ENCODE peak calls at places on chromosomes 2 and 18, in seven cellular contexts. B is tibial nerve, S is transverse colon, C is fibroblast of the aortic adventitia, X is kidney epithelial cell, A is cardiac muscle cell, M is astrocyte of the cerebellum. W is an unnamed sample.

GRCh38 chr2:62660582-62661262 is 44.8 kb upstream of the EHBP1 start:
- DNase-seq in X (peak), S (no peak), B (no peak), M (peak), A (no peak), C (peak), W (peak)

GRCh38 chr18:10444314-10445006 is 10.0 kb upstream of the APCDD1 start:
- DNase-seq in S (no peak), A (no peak), M (no peak), C (no peak), X (no peak), B (no peak), W (no peak)

GRCh38 chr2:44897406-44897805 is 44.1 kb upstream of the SIX3 start:
- DNase-seq in S (no peak), A (no peak), X (no peak), C (no peak), M (no peak), B (no peak), W (no peak)

GRCh38 chr18:46437019-46437418 is 220.0 kb downstream of the LOXHD1 start:
- DNase-seq in B (no peak), X (no peak), A (no peak), S (no peak), C (no peak), M (no peak), W (no peak)

GRCh38 chr18:48376934-48377333 is 32.2 kb downstream of the ZBTB7C start:
- DNase-seq in A (no peak), M (no peak), S (no peak), B (no peak), C (no peak), X (no peak), W (no peak)

GRCh38 chr18:57813245-57813644 is 10.1 kb upstream of the ATP8B1 start:
- DNase-seq in X (peak), S (no peak), A (no peak), M (peak), B (no peak), C (peak), W (peak)

GRCh38 chr2:210389856-210390255 is 74.9 kb upstream of the MYL1 start:
- DNase-seq in S (no peak), C (no peak), X (no peak), A (no peak), M (no peak), B (no peak), W (no peak)

GRCh38 chr2:197212344-197213262 is 98.0 kb downstream of the ANKRD44 start:
- DNase-seq in C (peak), X (no peak), B (no peak), S (no peak), A (no peak), M (no peak), W (no peak)

GRCh38 chr2:148552675-148553331 is 91.7 kb upstream of the EPC2 start:
- DNase-seq in C (peak), A (no peak), X (no peak), B (no peak), S (no peak), M (no peak), W (no peak)

GRCh38 chr2:203498161-203498560 is 36.9 kb downstream of the RAPH1 start:
- DNase-seq in X (peak), S (no peak), B (no peak), A (no peak), C (peak), M (peak), W (peak)

GRCh38 chr2:218754201-218754600 is 27.7 kb upstream of the CYP27A1 start:
- DNase-seq in M (no peak), A (no peak), B (no peak), X (no peak), C (no peak), S (no peak), W (no peak)

GRCh38 chr2:220499281-220499680 is 871.9 kb downstream of the SLC4A3 start:
- DNase-seq in M (peak), S (no peak), B (no peak), A (peak), X (peak), C (peak), W (peak)

GRCh38 chr2:2567776-2568175 is 236.7 kb upstream of the MYT1L start:
- DNase-seq in C (no peak), S (no peak), B (no peak), M (no peak), X (no peak), A (no peak), W (no peak)

GRCh38 chr2:9240745-9241144 is 34.1 kb downstream of the ASAP2 start:
- DNase-seq in X (no peak), A (no peak), B (no peak), C (peak), M (no peak), S (no peak), W (no peak)

GRCh38 chr2:15894459-15895144 is 45.7 kb upstream of the MYCN start:
- DNase-seq in C (no peak), B (no peak), A (no peak), X (no peak), S (no peak), M (no peak), W (no peak)

GRCh38 chr2:37324536-37324785 is 172 bp downstream of the PRKD3 start:
- DNase-seq in S (peak), C (peak), X (no peak), B (peak), A (peak), M (no peak), W (no peak)

DNA sequence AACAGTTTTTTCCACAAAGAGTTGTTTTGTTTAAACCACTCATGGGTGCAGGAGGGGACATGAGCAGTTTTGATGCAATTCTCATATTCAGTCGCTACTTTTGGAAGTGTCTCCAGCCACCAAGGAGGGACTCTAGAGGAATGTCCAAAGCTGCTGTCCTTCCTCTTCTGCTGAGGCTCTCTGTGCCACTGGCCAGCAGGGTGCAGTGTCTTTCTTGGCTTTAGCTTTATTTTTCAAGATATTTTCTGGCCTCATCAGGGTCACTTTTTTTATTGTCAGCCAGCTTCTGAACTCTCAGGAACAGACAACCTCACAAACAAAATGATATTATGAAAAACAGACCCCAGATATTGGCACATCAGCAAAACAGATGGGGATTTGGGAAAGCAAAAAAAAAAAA is 289.3 kb upstream of the ZSWIM2 start:
- DNase-seq in S (peak), M (peak), A (peak), C (peak), B (no peak), X (no peak), W (no peak)
- TF ChIP-seq CTCF in S (peak), M (peak), A (peak), C (peak), B (no peak), X (peak), W (peak)

DNA sequence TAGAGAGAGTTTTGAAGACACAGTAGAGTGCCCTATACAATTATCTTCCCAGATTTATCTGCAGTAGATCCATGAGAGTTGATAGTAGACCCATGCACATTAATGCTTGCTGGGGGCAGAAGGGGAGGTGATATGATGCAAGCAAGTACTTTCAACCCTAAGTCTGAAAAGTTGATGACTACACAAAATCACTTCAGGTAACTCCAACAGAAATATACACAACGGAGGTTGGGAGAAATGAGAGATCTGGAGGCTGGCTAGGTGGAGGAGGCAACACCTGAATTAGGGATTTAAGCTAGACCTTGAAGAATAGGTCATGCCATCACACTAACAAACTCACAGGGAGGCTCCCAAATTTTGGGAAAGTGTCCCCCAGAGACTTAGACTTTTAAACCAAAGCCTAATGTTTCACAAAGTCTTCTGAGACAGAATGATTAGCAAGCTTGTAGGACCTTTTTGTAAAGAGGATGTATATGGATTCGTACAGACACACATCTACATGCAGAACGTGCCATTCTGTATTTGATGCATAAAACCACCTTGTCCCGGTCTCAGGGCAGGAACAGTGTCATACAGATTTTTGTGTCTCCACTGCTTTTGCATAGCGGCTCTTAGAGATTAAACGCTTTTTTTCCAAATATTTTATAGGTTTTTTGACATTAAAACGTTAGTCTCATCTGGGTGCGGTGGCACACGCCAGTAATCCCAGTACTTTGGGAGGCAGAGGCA is 937 bp upstream of the STAMBP start:
- DNase-seq in C (no peak), S (no peak), M (no peak), X (no peak), B (no peak), A (no peak), W (no peak)
- H3K4me3 ChIP-seq in C (peak), S (peak), M (no peak), X (no peak), B (peak), A (no peak), W (peak)

GRCh38 chr2:208999911-209000310 is 423.9 kb upstream of the MAP2 start:
- DNase-seq in A (no peak), M (no peak), S (peak), X (no peak), C (no peak), B (no peak), W (no peak)
- TF ChIP-seq CTCF in A (no peak), M (no peak), S (no peak), X (no peak), C (no peak), B (no peak), W (no peak)

GRCh38 chr18:79834834-79835233 is 37.1 kb downstream of the KCNG2 start:
- DNase-seq in C (no peak), A (no peak), X (no peak), B (no peak), M (no peak), S (no peak), W (no peak)
- H3K4me3 ChIP-seq in C (no peak), A (no peak), X (no peak), B (no peak), M (no peak), S (no peak), W (no peak)

GRCh38 chr2:199459286-199460100 is 1.8 kb upstream of the SATB2 start:
- DNase-seq in X (peak), B (peak), M (peak), C (peak), S (peak), A (peak), W (peak)
- TF ChIP-seq CTCF in X (no peak), B (peak), M (peak), C (no peak), S (no peak), A (peak), W (peak)

DNA sequence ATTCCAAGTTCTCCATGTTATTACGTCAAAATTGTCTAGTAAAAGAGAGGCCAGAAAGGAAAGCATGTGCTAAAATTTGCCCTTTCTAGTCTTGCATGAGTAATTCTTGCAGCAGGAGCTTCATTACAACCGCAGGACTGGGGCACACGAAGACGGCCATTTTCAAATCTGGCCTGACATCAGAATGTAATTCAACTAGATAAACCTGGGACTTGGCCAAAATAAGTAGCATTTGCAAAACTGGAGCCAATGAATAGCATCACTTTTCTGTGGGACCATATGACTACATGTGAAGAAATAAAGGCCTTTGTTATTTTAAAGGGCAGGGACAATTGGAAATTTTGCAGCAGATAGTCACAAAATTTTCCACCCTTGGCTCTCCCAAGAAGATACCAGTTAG is 3.0 kb upstream of the FZD7 start:
- DNase-seq in C (peak), A (no peak), S (no peak), X (no peak), M (no peak), B (no peak), W (no peak)
- H3K4me3 ChIP-seq in C (no peak), A (no peak), S (no peak), X (no peak), M (no peak), B (no peak), W (no peak)

GRCh38 chr18:23108496-23108895 is 26.8 kb upstream of the CABLES1 start:
- DNase-seq in B (no peak), C (peak), M (no peak), S (no peak), A (no peak), X (no peak), W (no peak)

GRCh38 chr18:23105030-23105429 is 30.3 kb upstream of the CABLES1 start:
- DNase-seq in M (no peak), X (no peak), B (no peak), C (no peak), A (no peak), S (no peak), W (no peak)

GRCh38 chr18:23105581-23106219 is 29.6 kb upstream of the CABLES1 start:
- DNase-seq in M (no peak), S (peak), X (no peak), A (no peak), C (no peak), B (no peak), W (no peak)

GRCh38 chr18:23107718-23108117 is 27.6 kb upstream of the CABLES1 start:
- DNase-seq in X (no peak), M (no peak), S (no peak), A (no peak), B (no peak), C (no peak), W (no peak)

GRCh38 chr18:23106575-23106974 is 28.7 kb upstream of the CABLES1 start:
- DNase-seq in C (peak), X (peak), M (peak), S (peak), A (no peak), B (no peak), W (peak)
- TF ChIP-seq CTCF in C (no peak), X (no peak), M (no peak), S (no peak), A (no peak), B (no peak), W (no peak)

GRCh38 chr2:224640694-224641093 is 55.5 kb upstream of the CUL3 start:
- DNase-seq in M (no peak), B (no peak), A (no peak), C (no peak), S (no peak), X (no peak), W (no peak)

DNA sequence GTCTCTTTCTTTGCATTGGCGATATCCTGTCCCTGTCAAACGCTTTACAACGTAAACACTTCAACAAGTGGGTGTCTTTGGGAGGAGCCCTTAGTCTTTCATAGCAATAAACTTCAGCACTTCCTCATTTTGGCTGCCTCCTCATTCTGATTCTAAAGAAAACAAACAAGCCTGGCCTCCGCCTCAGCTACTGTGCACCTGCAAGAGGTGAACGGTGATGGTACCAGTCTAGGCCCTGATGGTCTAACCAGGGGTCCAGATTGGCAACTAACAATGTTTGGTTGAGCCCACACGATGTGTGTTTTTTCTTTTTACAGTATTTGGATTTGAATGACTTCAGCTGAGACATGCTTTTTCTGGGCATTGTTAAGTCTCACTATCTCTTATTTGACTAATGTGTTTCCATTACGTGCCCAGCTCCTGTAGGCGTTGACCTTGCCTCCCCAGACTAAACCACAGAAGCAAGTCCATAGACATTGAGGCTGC is 53.2 kb upstream of the CUL3 start:
- DNase-seq in M (no peak), B (no peak), C (peak), X (no peak), A (no peak), S (peak), W (no peak)
- H3K4me3 ChIP-seq in M (no peak), B (no peak), C (no peak), X (no peak), A (no peak), S (no peak), W (no peak)

DNA sequence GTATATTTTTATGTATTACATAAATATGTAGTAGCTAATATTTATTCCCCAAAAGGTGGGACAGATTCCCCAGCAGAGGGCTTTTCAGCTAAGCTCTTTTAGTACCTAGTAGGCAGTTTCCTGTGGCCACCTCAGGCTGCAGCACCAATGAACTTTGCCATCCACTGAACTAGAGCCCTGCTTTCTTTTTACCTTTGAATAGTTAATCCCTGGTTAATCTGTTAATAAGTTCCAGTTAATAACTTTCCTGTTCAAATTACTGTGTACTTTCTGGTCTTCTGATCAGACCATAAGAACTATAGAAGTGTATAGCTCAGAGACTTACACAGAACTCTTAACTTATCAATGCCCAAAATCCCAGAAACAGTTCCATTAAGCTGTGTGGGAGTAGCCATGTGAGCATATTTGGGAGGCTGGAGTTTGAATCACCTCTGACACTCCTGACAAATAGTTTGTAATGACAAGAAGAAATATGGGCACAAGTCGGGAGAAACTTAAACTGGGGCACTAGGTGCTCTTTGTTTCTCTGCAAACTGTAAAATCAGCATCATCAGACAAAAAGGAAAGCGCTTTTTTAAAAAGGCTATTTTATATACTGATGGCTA is 40.0 kb downstream of the ASXL2 start:
- DNase-seq in M (no peak), C (no peak), B (no peak), A (no peak), S (no peak), X (no peak), W (no peak)
- TF ChIP-seq CTCF in M (no peak), C (no peak), B (no peak), A (no peak), S (no peak), X (no peak), W (no peak)

W was measured in retinal pigment epithelial cell.